ENCODE peak calls at places on chromosomes 6 and 20, in five cellular contexts. P, F, B, Q and O are unnamed samples.

GRCh38 chr6:52077180-52077884 is 10.1 kb downstream of the PKHD1 start:
- DNase-seq in P (no peak), F (no peak), B (no peak), Q (no peak), O (no peak)

GRCh38 chr6:84466521-84466920 is 239.1 kb upstream of the CEP162 start:
- DNase-seq in P (peak), F (peak), B (no peak), Q (no peak), O (peak)

GRCh38 chr20:36465109-36466080 is 75.9 kb upstream of the MYL9 start:
- DNase-seq in P (peak), F (peak), B (no peak), Q (peak), O (peak)

GRCh38 chr6:31836676-31837611 is 9.4 kb downstream of the HSPA1B start:
- DNase-seq in P (peak), F (no peak), B (no peak), Q (no peak), O (no peak)

GRCh38 chr20:44079291-44079690 is 107.7 kb downstream of the JPH2 start:
- DNase-seq in P (no peak), F (no peak), B (no peak), Q (no peak), O (no peak)

GRCh38 chr6:28980797-28981390 is 24.2 kb downstream of the ZNF311 start:
- DNase-seq in P (peak), F (peak), B (peak), Q (peak), O (peak)

GRCh38 chr6:169780571-169781091 is 29.2 kb downstream of the ERMARD start:
- DNase-seq in P (peak), F (no peak), B (no peak), Q (peak), O (no peak)

GRCh38 chr6:118387921-118388701 is 160.0 kb upstream of the PLN start:
- DNase-seq in P (peak), F (no peak), B (no peak), Q (no peak), O (peak)

GRCh38 chr20:58512808-58513552 is 2.2 kb downstream of the APCDD1L start:
- DNase-seq in P (no peak), F (no peak), B (peak), Q (no peak), O (no peak)

GRCh38 chr6:436308-437041 is 44.9 kb downstream of the IRF4 start:
- DNase-seq in P (peak), F (no peak), B (no peak), Q (no peak), O (no peak)

GRCh38 chr6:36305885-36306284 is 30.8 kb downstream of the BNIP5 start:
- DNase-seq in P (no peak), F (no peak), B (no peak), Q (no peak), O (no peak)

GRCh38 chr6:1336246-1336843 is 24.4 kb downstream of the FOXQ1 start:
- DNase-seq in P (no peak), F (no peak), B (no peak), Q (peak), O (peak)

GRCh38 chr20:15739056-15739455 is 834.2 kb downstream of the KIF16B start:
- DNase-seq in P (no peak), F (no peak), B (no peak), Q (no peak), O (no peak)

GRCh38 chr20:36496707-36497669 is 44.3 kb upstream of the MYL9 start:
- DNase-seq in P (no peak), F (no peak), B (no peak), Q (no peak), O (no peak)

GRCh38 chr6:33183071-33183683 is 9.1 kb downstream of the COL11A2 start:
- DNase-seq in P (no peak), F (no peak), B (no peak), Q (no peak), O (no peak)

GRCh38 chr6:11270030-11271027 is 37.9 kb upstream of the NEDD9 start:
- DNase-seq in P (peak), F (no peak), B (no peak), Q (peak), O (no peak)

GRCh38 chr6:14524319-14524718 is 406.7 kb downstream of the CD83 start:
- DNase-seq in P (peak), F (no peak), B (no peak), Q (no peak), O (no peak)

GRCh38 chr6:15588966-15589634 is 73.7 kb downstream of the DTNBP1 start:
- DNase-seq in P (peak), F (no peak), B (no peak), Q (no peak), O (no peak)

GRCh38 chr6:69145062-69145461 is 510.0 kb downstream of the ADGRB3 start:
- DNase-seq in P (no peak), F (no peak), B (no peak), Q (no peak), O (no peak)

GRCh38 chr6:47079638-47080037 is 37.5 kb upstream of the ADGRF1 start:
- DNase-seq in P (no peak), F (peak), B (peak), Q (no peak), O (no peak)

GRCh38 chr20:62704341-62704948 is 4.2 kb upstream of the NTSR1 start:
- DNase-seq in P (peak), F (no peak), B (no peak), Q (peak), O (peak)

GRCh38 chr20:21808863-21809664 is 103.6 kb downstream of the PAX1 start:
- DNase-seq in P (no peak), F (peak), B (peak), Q (peak), O (peak)

GRCh38 chr20:49405062-49405683 is 77.3 kb downstream of the KCNB1 start:
- DNase-seq in P (no peak), F (no peak), B (no peak), Q (no peak), O (no peak)

GRCh38 chr20:25076731-25077609 is 5.0 kb downstream of the VSX1 start:
- DNase-seq in P (peak), F (no peak), B (no peak), Q (peak), O (peak)

GRCh38 chr6:33983109-33983475 is 162.8 kb downstream of the GRM4 start:
- DNase-seq in P (peak), F (peak), B (peak), Q (peak), O (peak)

GRCh38 chr6:50847890-50848594 is 29.4 kb downstream of the TFAP2B start:
- DNase-seq in P (no peak), F (no peak), B (no peak), Q (no peak), O (no peak)

GRCh38 chr20:58182521-58183140 is 45.8 kb downstream of the ANKRD60 start:
- DNase-seq in P (no peak), F (no peak), B (no peak), Q (no peak), O (no peak)

GRCh38 chr6:33808781-33809180 is 5.0 kb upstream of the MLN start:
- DNase-seq in P (no peak), F (no peak), B (no peak), Q (no peak), O (no peak)

GRCh38 chr6:105838156-105838555 is 248.0 kb upstream of the PRDM1 start:
- DNase-seq in P (peak), F (no peak), B (no peak), Q (no peak), O (no peak)

GRCh38 chr20:31894980-31895675 is 24.7 kb downstream of the TTLL9 start:
- DNase-seq in P (peak), F (no peak), B (no peak), Q (peak), O (peak)

GRCh38 chr20:11338506-11339306 is 579.0 kb upstream of the BTBD3 start:
- DNase-seq in P (peak), F (no peak), B (no peak), Q (no peak), O (no peak)
- TF ChIP-seq MAFK in P (no peak), F (no peak), B (no peak), Q (no peak), O (no peak)

GRCh38 chr20:52892023-52892422 is 80.1 kb upstream of the TSHZ2 start:
- DNase-seq in P (no peak), F (no peak), B (no peak), Q (no peak), O (no peak)

GRCh38 chr20:52899221-52899620 is 72.9 kb upstream of the TSHZ2 start:
- DNase-seq in P (no peak), F (no peak), B (no peak), Q (no peak), O (no peak)

GRCh38 chr20:52893498-52893897 is 78.7 kb upstream of the TSHZ2 start:
- DNase-seq in P (no peak), F (no peak), B (no peak), Q (no peak), O (no peak)

GRCh38 chr20:52896348-52896747 is 75.8 kb upstream of the TSHZ2 start:
- DNase-seq in P (no peak), F (no peak), B (no peak), Q (no peak), O (no peak)

DNA sequence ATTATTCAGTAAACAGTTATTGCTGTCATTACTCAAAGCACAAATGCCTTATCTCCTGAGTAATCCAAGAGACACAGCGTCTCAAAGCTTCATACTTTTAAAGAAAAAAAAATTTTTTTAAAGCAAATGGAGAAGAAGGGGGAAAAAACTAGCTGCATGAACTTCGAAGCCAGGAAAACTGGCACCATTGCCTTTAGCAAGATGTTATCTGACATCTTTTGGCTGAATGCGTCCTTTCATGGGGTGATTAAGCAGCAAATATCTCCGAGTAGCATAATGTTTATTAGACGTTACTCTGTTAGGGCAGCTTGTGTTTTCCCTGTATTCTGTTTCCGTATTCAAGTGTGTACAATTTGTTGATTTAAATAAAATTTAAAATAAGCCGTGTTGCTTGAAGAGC is 76.5 kb upstream of the TSHZ2 start:
- DNase-seq in P (no peak), F (no peak), B (no peak), Q (no peak), O (no peak)
- H3K4me3 ChIP-seq in P (no peak), F (no peak), B (no peak), Q (no peak), O (no peak)

GRCh38 chr6:113763883-113764282 is 93.3 kb upstream of the MARCKS start:
- DNase-seq in P (peak), F (no peak), B (no peak), Q (no peak), O (peak)
- TF ChIP-seq MAFK in P (no peak), F (no peak), B (no peak), Q (no peak), O (no peak)

DNA sequence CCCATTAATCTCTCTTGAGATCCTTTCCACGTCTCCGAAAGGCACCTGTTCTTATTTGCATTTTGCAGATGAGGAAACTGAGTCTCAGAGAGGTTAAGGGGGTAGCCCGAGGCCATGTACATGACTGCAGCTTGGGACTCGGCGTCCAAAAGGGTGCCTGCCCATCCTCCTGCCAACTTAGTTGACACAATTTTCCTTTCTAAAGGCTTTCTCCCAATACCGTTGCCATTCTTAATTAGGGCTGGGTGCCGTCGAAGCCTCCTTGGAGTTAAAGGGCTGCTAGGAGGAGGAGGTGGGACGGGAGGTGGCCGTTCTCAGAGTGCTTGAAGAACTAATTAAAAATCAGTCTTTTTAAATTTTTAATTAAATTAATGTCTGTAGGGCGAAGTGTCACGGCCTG is 546 bp upstream of the PSMG4 start:
- DNase-seq in P (no peak), F (no peak), B (no peak), Q (no peak), O (no peak)
- H3K4me3 ChIP-seq in P (peak), F (peak), B (peak), Q (peak), O (peak)

GRCh38 chr6:65259982-65260381 is 447.0 kb downstream of the EYS start:
- DNase-seq in P (no peak), F (no peak), B (no peak), Q (no peak), O (no peak)

GRCh38 chr6:65259080-65259479 is 447.9 kb downstream of the EYS start:
- DNase-seq in P (peak), F (no peak), B (no peak), Q (peak), O (no peak)
- TF ChIP-seq MAFK in P (no peak), F (no peak), B (no peak), Q (no peak), O (no peak)

GRCh38 chr6:132404736-132405135 is 3.5 kb upstream of the MOXD1 start:
- DNase-seq in P (peak), F (no peak), B (no peak), Q (no peak), O (no peak)
- H3K4me3 ChIP-seq in P (no peak), F (no peak), B (no peak), Q (no peak), O (no peak)

GRCh38 chr20:38937978-38938473 is 11.8 kb downstream of the FAM83D start:
- DNase-seq in P (no peak), F (no peak), B (no peak), Q (no peak), O (no peak)
- TF ChIP-seq MAFK in P (no peak), F (no peak), B (no peak), Q (no peak), O (no peak)